ENCODE peak calls at places on chromosomes 16 and 17, in four cellular contexts. H is cardiac muscle cell, T is neural progenitor cell, B is SJSA1. O is an unnamed sample.

GRCh38 chr16:67115649-67116048 is 5.9 kb downstream of the PHAF1 start:
- DNase-seq in B (peak), T (no peak), H (peak), O (no peak)

GRCh38 chr17:39634384-39634871 is 2.5 kb upstream of the STARD3 start:
- DNase-seq in T (peak), B (peak), H (peak), O (no peak)

GRCh38 chr16:797120-797420 is 3.5 kb downstream of the GNG13 start:
- DNase-seq in B (no peak), T (no peak), H (no peak), O (no peak)

GRCh38 chr17:47013341-47013740 is 34.3 kb upstream of the RPRML start:
- DNase-seq in T (no peak), H (no peak), B (no peak), O (no peak)

GRCh38 chr16:2764718-2765117 is 12.3 kb downstream of the SRRM2 start:
- DNase-seq in H (no peak), T (no peak), B (no peak), O (no peak)

GRCh38 chr16:68478526-68479249 is 30.4 kb upstream of the SMPD3 start:
- DNase-seq in T (no peak), H (no peak), B (no peak), O (no peak)

GRCh38 chr16:11183951-11184350 is 72.1 kb downstream of the SOCS1 start:
- DNase-seq in H (no peak), B (no peak), T (no peak), O (no peak)

GRCh38 chr16:84144859-84145639 is at the start of the genes DNAAF1 and HSDL1:
- DNase-seq in B (peak), H (peak), T (peak), O (peak)

GRCh38 chr17:6507535-6507934 is 48.8 kb downstream of the PITPNM3 start:
- DNase-seq in H (peak), T (no peak), B (peak), O (peak)

GRCh38 chr16:67914758-67915622 is 16.7 kb downstream of the CTRL start:
- DNase-seq in T (no peak), H (no peak), B (no peak), O (no peak)

GRCh38 chr17:1058423-1059130 is 61.6 kb downstream of the TIMM22 start:
- DNase-seq in H (peak), B (peak), T (peak), O (no peak)

GRCh38 chr17:51768706-51769105 is 389.8 kb downstream of the CA10 start:
- DNase-seq in B (no peak), H (no peak), T (no peak), O (no peak)

GRCh38 chr16:81445143-81445922 is 725 bp downstream of the CMIP start:
- DNase-seq in H (no peak), T (peak), B (peak), O (no peak)

GRCh38 chr16:21159281-21159951 is 942 bp downstream of the LDAF1 start:
- DNase-seq in B (no peak), T (peak), H (no peak), O (no peak)

GRCh38 chr16:80300876-80301275 is 239.9 kb upstream of the DYNLRB2 start:
- DNase-seq in B (peak), H (peak), T (no peak), O (no peak)

GRCh38 chr17:69588739-69589334 is 174.3 kb downstream of the MAP2K6 start:
- DNase-seq in T (no peak), B (no peak), H (no peak), O (no peak)

GRCh38 chr17:82113422-82113821 is 15.4 kb upstream of the FASN start:
- DNase-seq in B (no peak), T (no peak), H (no peak), O (no peak)

GRCh38 chr16:4414187-4414909 is 2.0 kb downstream of the CORO7 start:
- DNase-seq in T (no peak), H (no peak), B (no peak), O (no peak)

GRCh38 chr17:67546578-67547527 is 169.8 kb downstream of the PITPNC1 start:
- DNase-seq in T (no peak), H (peak), B (no peak), O (no peak)

GRCh38 chr16:1723450-1724147 is 17.6 kb downstream of the MAPK8IP3 start:
- DNase-seq in B (peak), H (peak), T (peak), O (no peak)

GRCh38 chr16:19589771-19590302 is 34.3 kb downstream of the VPS35L start:
- DNase-seq in B (no peak), T (no peak), H (peak), O (peak)

GRCh38 chr17:72590882-72591499 is 470.2 kb downstream of the SOX9 start:
- DNase-seq in B (no peak), T (no peak), H (no peak), O (no peak)

GRCh38 chr16:82033006-82033405 is 2.0 kb upstream of the HSD17B2 start:
- DNase-seq in T (no peak), B (no peak), H (no peak), O (no peak)

GRCh38 chr16:22324787-22325597 is 27.8 kb downstream of the POLR3E start:
- DNase-seq in B (no peak), T (no peak), H (no peak), O (no peak)

GRCh38 chr16:2515180-2515803 is 1.5 kb downstream of the ATP6V0C start:
- DNase-seq in T (no peak), B (no peak), H (no peak), O (no peak)

GRCh38 chr17:77248216-77249054 is 107.7 kb downstream of the SEC14L1 start:
- DNase-seq in T (no peak), H (no peak), B (no peak), O (no peak)

GRCh38 chr17:77245162-77245926 is 104.6 kb downstream of the SEC14L1 start:
- DNase-seq in B (no peak), T (no peak), H (no peak), O (no peak)

GRCh38 chr17:77247048-77247541 is 106.3 kb downstream of the SEC14L1 start:
- DNase-seq in B (peak), T (peak), H (peak), O (no peak)

GRCh38 chr17:77246110-77247047 is 105.6 kb downstream of the SEC14L1 start:
- DNase-seq in H (no peak), B (no peak), T (no peak), O (no peak)

GRCh38 chr17:77247609-77248008 is 106.8 kb downstream of the SEC14L1 start:
- DNase-seq in H (no peak), T (no peak), B (no peak), O (no peak)
- H3K4me3 ChIP-seq in H (peak), T (peak), B (peak), O (no peak)

DNA sequence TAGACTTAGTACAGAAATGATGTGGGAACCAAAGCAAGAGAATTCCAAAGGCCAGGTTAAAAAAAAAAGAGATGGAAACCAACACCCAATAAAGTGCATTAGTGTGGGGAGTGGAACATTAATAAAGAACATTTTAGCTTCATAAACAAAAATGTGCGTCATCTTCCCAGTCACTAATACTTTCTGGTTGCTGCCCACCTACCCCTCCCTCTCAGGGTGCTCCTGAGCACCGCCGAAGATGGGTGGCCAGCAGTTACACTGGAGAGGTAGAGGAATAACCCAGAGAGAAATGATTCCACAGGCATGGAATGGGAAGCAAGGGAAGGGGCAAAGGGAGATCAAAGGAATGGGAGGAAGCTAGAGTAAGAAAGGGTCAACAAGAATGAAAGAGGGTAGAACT is 6.0 kb upstream of the CHD3 start:
- DNase-seq in B (no peak), H (no peak), T (no peak), O (no peak)
- H3K4me3 ChIP-seq in B (no peak), H (no peak), T (no peak), O (peak)

DNA sequence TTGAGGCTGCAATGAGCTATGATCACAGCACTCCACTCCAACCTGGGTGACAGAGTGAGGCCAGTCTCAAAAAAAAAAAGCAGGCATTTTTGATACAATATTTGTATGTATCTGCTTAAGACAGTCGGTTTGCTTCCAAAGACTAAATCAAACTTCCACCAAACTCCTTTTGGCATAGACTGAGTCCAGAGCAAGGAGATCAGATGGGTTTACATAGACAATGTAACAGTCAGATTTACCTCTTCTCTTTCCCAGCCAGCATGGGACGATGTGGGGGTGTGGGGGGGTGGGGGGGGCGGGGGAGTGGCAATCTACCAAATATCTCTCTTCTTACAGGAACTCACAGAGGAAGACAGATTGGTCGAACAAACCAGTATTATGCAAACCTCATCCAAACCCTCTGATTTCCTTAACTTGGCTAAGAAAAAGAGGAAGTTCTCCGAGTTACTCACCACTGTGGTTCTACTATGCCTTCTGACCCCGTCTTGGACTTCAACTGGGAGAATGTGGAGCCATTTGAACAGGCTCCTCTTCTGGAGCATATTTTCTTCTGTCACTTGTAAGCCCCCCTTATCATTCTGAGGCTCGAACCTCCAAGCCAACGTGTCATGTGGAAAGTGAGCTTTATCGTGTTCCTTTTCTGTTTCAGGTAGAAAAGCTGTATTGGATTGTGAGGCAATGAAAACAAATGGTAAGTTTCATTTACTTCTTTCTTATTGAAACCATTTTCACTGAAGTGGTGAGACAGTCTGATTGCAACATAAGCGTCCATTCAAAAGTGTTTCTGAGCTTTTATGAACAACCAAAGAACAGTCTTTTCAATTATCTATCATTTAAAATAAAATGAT is at the start of gene MILR1:
- DNase-seq in B (no peak), T (no peak), H (peak), O (peak)
- H3K4me3 ChIP-seq in B (no peak), T (no peak), H (no peak), O (no peak)

GRCh38 chr16:88974641-88975215 is 2.3 kb downstream of the CBFA2T3 start:
- DNase-seq in B (no peak), H (no peak), T (no peak), O (no peak)

GRCh38 chr16:88977845-88978607 is 1.0 kb upstream of the CBFA2T3 start:
- DNase-seq in H (no peak), T (no peak), B (no peak), O (no peak)

GRCh38 chr16:88975511-88976061 is 1.4 kb downstream of the CBFA2T3 start:
- DNase-seq in T (no peak), B (no peak), H (no peak), O (no peak)

GRCh38 chr16:88977028-88977844 is at the start of gene CBFA2T3:
- DNase-seq in B (no peak), T (no peak), H (peak), O (no peak)

DNA sequence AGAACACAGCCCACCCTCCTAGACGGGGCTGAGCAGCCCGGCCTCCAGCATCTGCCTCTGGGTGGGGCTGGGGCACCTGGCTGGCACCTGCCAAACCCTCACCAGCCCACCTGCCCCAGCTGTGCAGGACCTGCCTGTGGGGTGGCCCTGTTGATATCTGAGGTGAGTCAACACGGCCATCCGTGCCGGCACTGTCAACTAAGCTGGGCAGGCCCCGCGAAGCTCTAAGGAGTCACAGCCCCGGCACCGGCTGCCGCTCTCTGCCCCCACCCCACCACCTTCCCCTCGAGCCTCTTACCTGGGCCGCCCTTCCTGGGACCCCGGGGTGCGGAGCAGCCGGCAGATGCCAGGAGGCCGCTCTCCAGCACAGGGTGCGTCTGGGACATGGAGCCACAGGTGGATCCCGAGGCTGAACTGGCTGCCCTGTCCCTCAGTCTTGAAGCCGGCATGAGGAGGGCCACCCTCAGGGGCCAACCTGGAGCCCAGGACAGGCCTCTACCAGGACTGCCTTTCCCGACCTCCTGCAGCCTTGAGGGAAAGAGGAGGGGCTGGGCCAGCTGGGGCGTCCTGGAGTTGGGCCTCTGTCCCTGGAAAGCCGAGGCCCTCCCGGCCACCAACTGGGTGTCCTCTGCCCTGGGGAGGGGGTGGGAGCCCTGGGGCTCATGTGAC is 514 bp downstream of the CBFA2T3 start:
- DNase-seq in T (no peak), B (no peak), H (no peak), O (no peak)
- H3K4me3 ChIP-seq in T (no peak), B (no peak), H (no peak), O (no peak)

GRCh38 chr17:30345527-30346075 is 11.7 kb upstream of the TMIGD1 start:
- DNase-seq in B (no peak), H (peak), T (no peak), O (no peak)

GRCh38 chr17:30347488-30347887 is 13.6 kb upstream of the TMIGD1 start:
- DNase-seq in B (no peak), H (no peak), T (no peak), O (no peak)

GRCh38 chr17:30344283-30345088 is 10.6 kb upstream of the TMIGD1 start:
- DNase-seq in H (peak), T (no peak), B (no peak), O (no peak)

GRCh38 chr17:30345089-30345433 is 11.2 kb upstream of the TMIGD1 start:
- DNase-seq in H (no peak), T (no peak), B (no peak), O (no peak)

GRCh38 chr17:30346211-30346831 is 12.5 kb upstream of the TMIGD1 start:
- DNase-seq in B (no peak), T (no peak), H (peak), O (no peak)
- H3K4me3 ChIP-seq in B (no peak), T (no peak), H (no peak), O (no peak)

GRCh38 chr16:58037365-58038057 is 12.0 kb downstream of the MMP15 start:
- DNase-seq in T (no peak), B (no peak), H (no peak), O (no peak)
- H3K4me3 ChIP-seq in T (no peak), B (no peak), H (no peak), O (no peak)

DNA sequence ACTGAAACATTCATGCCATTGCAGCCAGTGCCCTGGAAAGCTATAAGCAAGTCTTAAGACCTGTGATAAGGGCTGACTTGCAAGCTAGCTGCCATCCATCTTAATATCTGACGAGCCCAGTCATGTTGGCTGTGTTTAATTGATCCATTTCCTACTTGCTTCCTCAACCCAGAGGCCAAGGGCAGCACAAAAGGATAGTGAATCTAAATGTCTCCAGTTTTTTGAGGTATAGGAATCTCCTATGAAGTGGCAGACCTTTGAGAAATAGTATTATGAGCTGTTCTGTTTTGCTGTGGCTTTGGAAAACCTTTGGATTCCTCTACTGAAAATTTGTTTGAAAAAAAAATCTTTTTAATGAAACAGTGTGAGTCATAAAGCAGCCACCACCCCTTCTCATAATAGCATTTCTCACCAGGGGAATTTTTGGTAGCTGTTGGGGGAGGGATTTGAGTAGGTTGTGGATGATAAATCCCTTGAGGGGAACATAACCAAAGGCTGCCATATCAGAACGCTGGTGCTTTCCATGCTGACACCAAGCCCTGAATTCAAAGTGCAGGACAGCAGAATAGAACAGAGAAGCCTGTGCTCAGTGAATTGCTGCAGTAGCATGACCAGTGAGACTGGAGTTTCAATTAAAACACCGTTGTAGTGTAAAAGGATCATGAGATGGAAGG is 12.9 kb downstream of the ZNRF1 start:
- DNase-seq in H (peak), T (no peak), B (peak), O (peak)
- H3K4me3 ChIP-seq in H (no peak), T (no peak), B (no peak), O (no peak)

DNA sequence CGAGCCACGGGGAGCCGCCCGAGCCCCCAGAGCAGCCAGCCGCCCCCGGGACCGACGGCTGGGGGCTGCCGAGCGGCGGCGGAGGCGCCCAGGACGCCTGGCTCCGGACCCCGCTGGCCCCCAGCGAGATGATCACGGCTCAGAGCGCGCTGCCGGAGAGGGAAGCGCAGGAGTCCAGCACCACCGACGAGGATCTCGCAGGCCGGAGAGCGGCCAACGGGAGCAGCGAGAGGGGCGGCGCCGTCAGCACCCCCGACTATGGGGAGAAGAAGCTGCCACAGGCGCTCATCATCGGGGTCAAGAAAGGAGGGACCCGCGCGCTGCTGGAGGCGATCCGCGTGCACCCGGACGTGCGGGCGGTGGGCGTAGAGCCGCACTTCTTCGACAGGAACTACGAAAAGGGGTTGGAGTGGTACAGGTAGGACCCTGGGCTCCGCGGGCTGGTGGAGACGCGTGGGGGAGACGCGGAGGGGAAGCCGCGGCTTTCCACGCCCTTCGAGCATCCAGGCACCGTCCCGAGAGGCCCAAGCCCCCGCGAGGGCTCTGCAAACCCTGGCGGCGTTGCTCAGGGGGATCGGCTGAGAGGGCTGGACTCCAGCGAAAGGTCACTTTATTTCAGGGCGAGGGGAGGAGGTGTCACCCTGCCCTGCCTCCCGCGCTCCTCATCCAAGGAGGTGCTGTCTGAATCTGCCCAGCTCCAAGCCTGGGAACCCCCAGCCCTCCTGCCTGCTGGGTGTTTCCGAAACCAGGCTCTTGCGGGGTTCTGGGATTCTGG is 1.2 kb downstream of the HS3ST4 start:
- DNase-seq in B (no peak), H (no peak), T (peak), O (no peak)
- H3K4me3 ChIP-seq in B (no peak), H (peak), T (peak), O (no peak)

DNA sequence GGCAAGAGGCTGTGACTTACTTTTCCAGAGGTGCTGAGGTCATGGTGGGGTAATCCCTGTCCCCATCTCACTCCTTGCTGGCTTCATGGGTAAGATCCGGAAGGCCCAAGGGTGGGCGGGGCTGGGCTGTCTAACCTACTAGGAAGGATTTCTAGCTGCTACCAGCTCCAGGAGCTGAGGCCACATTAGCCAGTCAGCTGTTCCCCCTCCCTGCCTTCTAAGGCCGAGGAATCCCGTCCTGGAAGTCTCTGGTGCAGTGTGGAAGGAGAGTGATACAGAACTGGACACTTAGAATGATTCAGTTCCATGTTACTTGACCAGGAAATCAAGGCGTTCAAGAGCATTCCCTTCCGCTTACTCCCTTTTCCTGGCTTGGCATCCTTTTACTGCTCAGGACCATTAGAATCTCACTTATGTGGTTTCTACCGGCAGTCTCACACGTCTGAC is 8.9 kb downstream of the GNGT2 start:
- DNase-seq in T (no peak), H (peak), B (no peak), O (no peak)
- H3K4me3 ChIP-seq in T (no peak), H (no peak), B (no peak), O (no peak)

O was measured in HFF-Myc.